ENCODE peak calls at places on chromosomes 1 and 21, in nine cellular contexts. L is stimulated activated CD4-positive, alpha-beta T cell treated with anti-CD3 and anti-CD28 coated beads, Interleukin-1b, Interleukin-23, amount 100 ng/mL, for 48 hours; Y is stromal cell of bone marrow; C is NCI-H1105; W is CD8-positive, alpha-beta memory T cell; S is fibroblast of pulmonary artery; E is H9; M is fibroblast of mammary gland; X is A549. I is an unnamed sample.

GRCh38 chr1:228664399-228664914 is 70.8 kb upstream of the RHOU start:
- DNase-seq in S (peak; percentile 83), E (peak; percentile 75), Y (peak; percentile 40), C (peak; percentile 39), L (peak; percentile 69), W (peak; percentile 63), X (peak; percentile 84), M (peak; percentile 76), I (peak; percentile 72)

GRCh38 chr1:209428241-209428921 is 155.1 kb upstream of the CAMK1G start:
- DNase-seq in X (no peak), S (no peak), C (no peak), M (no peak), Y (no peak), W (no peak), E (peak; percentile 95), L (no peak), I (no peak)

GRCh38 chr1:169945171-169945570 is 51.5 kb upstream of the SCYL3 start:
- DNase-seq in W (no peak), E (no peak), M (no peak), C (no peak), Y (no peak), X (no peak), S (no peak), L (no peak), I (no peak)

GRCh38 chr21:45204395-45204794 is 83.3 kb downstream of the POFUT2 start:
- DNase-seq in X (no peak), L (no peak), Y (no peak), C (no peak), S (no peak), W (no peak), M (no peak), E (no peak), I (no peak)

GRCh38 chr1:198123146-198123545 is 33.7 kb upstream of the NEK7 start:
- DNase-seq in M (peak; percentile 56), C (no peak), L (no peak), X (no peak), E (no peak), W (no peak), S (peak; percentile 87), Y (no peak), I (peak; percentile 48)

GRCh38 chr1:221117548-221117951 is 238.3 kb downstream of the HLX start:
- DNase-seq in S (peak; percentile 57), Y (peak; percentile 91), X (peak; percentile 53), E (no peak), L (no peak), M (peak; percentile 96), C (no peak), W (no peak), I (peak; percentile 57)

GRCh38 chr1:10286244-10286643 is 75.9 kb downstream of the KIF1B start:
- DNase-seq in E (no peak), W (no peak), S (no peak), X (no peak), M (no peak), Y (peak; percentile 30), C (no peak), L (no peak), I (peak; percentile 26)

GRCh38 chr21:45291613-45292398 is 4.1 kb upstream of the POFUT2 start:
- DNase-seq in Y (no peak), E (peak; percentile 38), X (no peak), S (no peak), C (no peak), M (no peak), W (no peak), L (no peak), I (no peak)

GRCh38 chr1:9597361-9598315 is 8.9 kb downstream of the TMEM201 start:
- DNase-seq in C (no peak), E (no peak), X (no peak), M (no peak), S (no peak), W (no peak), L (no peak), Y (no peak), I (no peak)

I was measured in fibroblast of villous mesenchyme.